ENCODE peak calls at places on chromosome 15, in nine cellular contexts. E is HTR-8/SVneo, W is B cell, U is cardiac muscle cell, G is Calu3, N is tibial nerve, Q is astrocyte of the cerebellum, M is tibial artery, Y is fibroblast of the conjunctiva. O is an unnamed sample.
A peak's percentile ranks its signal among the peaks of the same experiment; 100 is the strongest.

GRCh38 chr15:33639051-33639450 is 328.3 kb downstream of the RYR3 start:
- DNase-seq in Y (no peak), N (no peak), W (no peak), U (no peak), G (no peak), M (no peak), Q (no peak), E (no peak), O (no peak)

GRCh38 chr15:39323706-39324105 is 257.2 kb upstream of the THBS1 start:
- DNase-seq in E (no peak), N (no peak), M (no peak), Q (no peak), W (no peak), Y (no peak), G (no peak), U (no peak), O (no peak)

GRCh38 chr15:78680416-78681068 is 39.5 kb upstream of the CHRNB4 start:
- DNase-seq in M (peak; percentile 38), E (no peak), U (no peak), G (no peak), Y (no peak), N (no peak), Q (no peak), W (no peak), O (no peak)

GRCh38 chr15:64216722-64217428 is 54.1 kb upstream of the PPIB start:
- DNase-seq in G (no peak), W (no peak), Y (no peak), U (peak; percentile 30), M (no peak), Q (no peak), E (no peak), N (no peak), O (no peak)

GRCh38 chr15:52234596-52235541 is 43.7 kb upstream of the GNB5 start:
- DNase-seq in E (no peak), N (no peak), U (no peak), M (no peak), Q (no peak), G (no peak), W (peak; percentile 75), Y (no peak), O (no peak)

GRCh38 chr15:96409231-96410138 is 79.0 kb downstream of the NR2F2 start:
- DNase-seq in E (no peak), W (no peak), G (no peak), N (no peak), Y (no peak), U (peak; percentile 21), Q (no peak), M (no peak), O (no peak)

GRCh38 chr15:81899730-81900129 is 146.1 kb downstream of the MEX3B start:
- DNase-seq in M (no peak), E (no peak), W (no peak), N (no peak), U (no peak), G (no peak), Y (no peak), Q (no peak), O (no peak)

GRCh38 chr15:29102911-29103824 is 166.5 kb downstream of the NSMCE3 start:
- DNase-seq in N (no peak), Y (no peak), M (no peak), U (no peak), E (no peak), W (no peak), G (no peak), Q (no peak), O (no peak)

GRCh38 chr15:84598993-84599392 is 1.8 kb upstream of the ZSCAN2 start:
- DNase-seq in W (no peak), Q (peak; percentile 34), Y (peak; percentile 50), M (no peak), N (no peak), U (peak; percentile 59), E (peak; percentile 71), G (peak; percentile 72), O (no peak)

GRCh38 chr15:98142584-98142983 is 182.1 kb downstream of the ARRDC4 start:
- DNase-seq in U (no peak), M (no peak), Q (no peak), Y (no peak), E (no peak), N (no peak), G (no peak), W (no peak), O (no peak)

GRCh38 chr15:65336369-65336766 is 31.9 kb downstream of the RNU5B-1 start:
- DNase-seq in E (no peak), Q (no peak), G (no peak), U (no peak), N (no peak), M (no peak), W (no peak), Y (no peak), O (no peak)

GRCh38 chr15:101317473-101317872 is 22.4 kb upstream of the SNRPA1 start:
- DNase-seq in Y (no peak), G (no peak), E (no peak), U (no peak), M (no peak), W (no peak), N (no peak), Q (no peak), O (no peak)

GRCh38 chr15:78312551-78312950 is 13.1 kb upstream of the SKIC8 start:
- DNase-seq in N (no peak), Y (no peak), U (no peak), Q (no peak), W (no peak), E (no peak), G (no peak), M (peak; percentile 32), O (no peak)

GRCh38 chr15:95291878-95292472 is 1038.5 kb upstream of the NR2F2 start:
- DNase-seq in Y (no peak), W (peak; percentile 12), M (no peak), G (peak; percentile 25), U (peak; percentile 39), N (no peak), Q (no peak), E (peak; percentile 26), O (no peak)

GRCh38 chr15:67833504-67834248 is 6.2 kb downstream of the RNU6-1 start:
- DNase-seq in Y (no peak), U (peak; percentile 72), N (no peak), E (no peak), Q (no peak), W (peak; percentile 67), G (peak; percentile 65), M (peak; percentile 71), O (no peak)

GRCh38 chr15:51403072-51403878 is 61.8 kb downstream of the GLDN start:
- DNase-seq in U (peak; percentile 54), N (no peak), E (peak; percentile 21), W (peak; percentile 14), Y (peak; percentile 29), G (peak; percentile 37), M (no peak), Q (peak; percentile 26), O (no peak)

GRCh38 chr15:47194718-47195117 is 522.6 kb upstream of the SEMA6D start:
- DNase-seq in N (no peak), Q (peak; percentile 40), E (no peak), Y (peak; percentile 36), U (peak; percentile 59), G (no peak), M (no peak), W (no peak), O (no peak)

GRCh38 chr15:100663066-100663465 is 60.7 kb downstream of the ASB7 start:
- DNase-seq in M (peak; percentile 21), W (no peak), U (no peak), Q (no peak), N (no peak), G (peak; percentile 40), Y (no peak), E (peak; percentile 65), O (no peak)

GRCh38 chr15:81002004-81002253 is 1.2 kb downstream of the TLNRD1 start:
- DNase-seq in W (no peak), U (no peak), E (no peak), N (no peak), Y (no peak), M (no peak), Q (no peak), G (no peak), O (no peak)

GRCh38 chr15:39641187-39641889 is 60.5 kb downstream of the THBS1 start:
- DNase-seq in G (peak; percentile 22), W (no peak), Y (no peak), N (no peak), U (no peak), Q (no peak), E (no peak), M (no peak), O (no peak)

GRCh38 chr15:63933522-63933921 is 99.8 kb upstream of the HERC1 start:
- DNase-seq in N (no peak), G (no peak), W (no peak), Q (no peak), Y (no peak), U (no peak), E (no peak), M (no peak), O (no peak)

GRCh38 chr15:66234798-66235197 is 18.8 kb downstream of the MEGF11 start:
- DNase-seq in Q (no peak), W (no peak), M (no peak), Y (no peak), E (no peak), U (no peak), G (no peak), N (no peak), O (no peak)

GRCh38 chr15:88385078-88385700 is 82.0 kb downstream of the MRPL46 start:
- DNase-seq in M (no peak), U (no peak), N (no peak), W (no peak), G (no peak), Q (no peak), E (peak; percentile 42), Y (peak; percentile 3), O (peak; percentile 56)